ENCODE peak calls at places on chromosomes 5 and 9, in eight cellular contexts. One of them, this sample, is unnamed.

GRCh38 chr5:63401434-63402046 is 560.7 kb downstream of the HTR1A start:
- DNase-seq in psoas muscle: peak; percentile 20
- DNase-seq in PC-3: peak; percentile 75
- DNase-seq in lung: peak; percentile 54
- DNase-seq in lower leg skin: no peak
- DNase-seq in ovary: peak; percentile 21
- DNase-seq in fibroblast of mammary gland: peak; percentile 46
- DNase-seq in CD8-positive, alpha-beta T cell: no peak
- DNase-seq in this sample: peak; percentile 0

GRCh38 chr5:132266031-132266835 is 8.7 kb downstream of the PDLIM4 start:
- DNase-seq in psoas muscle: no peak
- DNase-seq in PC-3: peak; percentile 38
- DNase-seq in lung: peak; percentile 25
- DNase-seq in lower leg skin: peak; percentile 84
- DNase-seq in ovary: no peak
- DNase-seq in fibroblast of mammary gland: no peak
- DNase-seq in CD8-positive, alpha-beta T cell: no peak
- DNase-seq in this sample: no peak

GRCh38 chr9:135502873-135503321 is 2.4 kb downstream of the MRPS2 start:
- DNase-seq in psoas muscle: no peak
- DNase-seq in PC-3: no peak
- DNase-seq in lung: no peak
- DNase-seq in lower leg skin: no peak
- DNase-seq in ovary: no peak
- DNase-seq in fibroblast of mammary gland: no peak
- DNase-seq in CD8-positive, alpha-beta T cell: no peak
- DNase-seq in this sample: no peak

GRCh38 chr5:67400752-67401151 is 204.2 kb upstream of the CD180 start:
- DNase-seq in psoas muscle: no peak
- DNase-seq in PC-3: no peak
- DNase-seq in lung: no peak
- DNase-seq in lower leg skin: no peak
- DNase-seq in ovary: no peak
- DNase-seq in fibroblast of mammary gland: peak; percentile 19
- DNase-seq in CD8-positive, alpha-beta T cell: no peak
- DNase-seq in this sample: peak; percentile 61

GRCh38 chr5:16759147-16759800 is 142.5 kb upstream of the RETREG1 start:
- DNase-seq in psoas muscle: no peak
- DNase-seq in PC-3: no peak
- DNase-seq in lung: no peak
- DNase-seq in lower leg skin: no peak
- DNase-seq in ovary: no peak
- DNase-seq in fibroblast of mammary gland: no peak
- DNase-seq in CD8-positive, alpha-beta T cell: no peak
- DNase-seq in this sample: no peak

GRCh38 chr9:116572095-116572748 is 114.9 kb upstream of the TRIM32 start:
- DNase-seq in psoas muscle: peak; percentile 90
- DNase-seq in PC-3: peak; percentile 59
- DNase-seq in lung: peak; percentile 88
- DNase-seq in lower leg skin: peak; percentile 95
- DNase-seq in ovary: peak; percentile 94
- DNase-seq in fibroblast of mammary gland: peak; percentile 89
- DNase-seq in CD8-positive, alpha-beta T cell: no peak
- DNase-seq in this sample: peak; percentile 91

GRCh38 chr9:20760246-20760901 is 76.3 kb downstream of the FOCAD start:
- DNase-seq in psoas muscle: no peak
- DNase-seq in PC-3: no peak
- DNase-seq in lung: no peak
- DNase-seq in lower leg skin: no peak
- DNase-seq in ovary: no peak
- DNase-seq in fibroblast of mammary gland: no peak
- DNase-seq in CD8-positive, alpha-beta T cell: no peak
- DNase-seq in this sample: no peak

GRCh38 chr9:76866689-76867088 is 39.2 kb downstream of the PRUNE2 start:
- DNase-seq in psoas muscle: no peak
- DNase-seq in PC-3: peak; percentile 91
- DNase-seq in lung: no peak
- DNase-seq in lower leg skin: no peak
- DNase-seq in ovary: no peak
- DNase-seq in fibroblast of mammary gland: peak; percentile 96
- DNase-seq in CD8-positive, alpha-beta T cell: no peak
- DNase-seq in this sample: peak; percentile 95

GRCh38 chr9:133948571-133949485 is 43.3 kb downstream of the VAV2 start:
- DNase-seq in psoas muscle: peak; percentile 11
- DNase-seq in PC-3: no peak
- DNase-seq in lung: no peak
- DNase-seq in lower leg skin: no peak
- DNase-seq in ovary: no peak
- DNase-seq in fibroblast of mammary gland: no peak
- DNase-seq in CD8-positive, alpha-beta T cell: no peak
- DNase-seq in this sample: no peak

GRCh38 chr5:39473156-39473779 is 48.5 kb upstream of the DAB2 start:
- DNase-seq in psoas muscle: no peak
- DNase-seq in PC-3: no peak
- DNase-seq in lung: no peak
- DNase-seq in lower leg skin: no peak
- DNase-seq in ovary: no peak
- DNase-seq in fibroblast of mammary gland: peak; percentile 89
- DNase-seq in CD8-positive, alpha-beta T cell: no peak
- DNase-seq in this sample: no peak

GRCh38 chr9:130846487-130847305 is 11.6 kb downstream of the ABL1 start:
- DNase-seq in psoas muscle: peak; percentile 61
- DNase-seq in PC-3: peak; percentile 67
- DNase-seq in lung: no peak
- DNase-seq in lower leg skin: no peak
- DNase-seq in ovary: peak; percentile 67
- DNase-seq in fibroblast of mammary gland: peak; percentile 79
- DNase-seq in CD8-positive, alpha-beta T cell: no peak
- DNase-seq in this sample: peak; percentile 78

GRCh38 chr9:134947265-134947955 is 29.7 kb upstream of the FCN1 start:
- DNase-seq in psoas muscle: no peak
- DNase-seq in PC-3: no peak
- DNase-seq in lung: no peak
- DNase-seq in lower leg skin: no peak
- DNase-seq in ovary: peak; percentile 54
- DNase-seq in fibroblast of mammary gland: no peak
- DNase-seq in CD8-positive, alpha-beta T cell: no peak
- DNase-seq in this sample: no peak

GRCh38 chr5:91121347-91121993 is 261.6 kb downstream of the ARRDC3 start:
- DNase-seq in psoas muscle: no peak
- DNase-seq in PC-3: no peak
- DNase-seq in lung: no peak
- DNase-seq in lower leg skin: no peak
- DNase-seq in ovary: no peak
- DNase-seq in fibroblast of mammary gland: no peak
- DNase-seq in CD8-positive, alpha-beta T cell: no peak
- DNase-seq in this sample: no peak

GRCh38 chr5:59007460-59008063 is 424.7 kb downstream of the RAB3C start:
- DNase-seq in psoas muscle: no peak
- DNase-seq in PC-3: peak; percentile 55
- DNase-seq in lung: no peak
- DNase-seq in lower leg skin: no peak
- DNase-seq in ovary: no peak
- DNase-seq in fibroblast of mammary gland: peak; percentile 60
- DNase-seq in CD8-positive, alpha-beta T cell: no peak
- DNase-seq in this sample: no peak

GRCh38 chr9:70563437-70564204 is 149.2 kb upstream of the KLF9 start:
- DNase-seq in psoas muscle: no peak
- DNase-seq in PC-3: no peak
- DNase-seq in lung: no peak
- DNase-seq in lower leg skin: no peak
- DNase-seq in ovary: no peak
- DNase-seq in fibroblast of mammary gland: peak; percentile 82
- DNase-seq in CD8-positive, alpha-beta T cell: peak; percentile 24
- DNase-seq in this sample: peak; percentile 77

GRCh38 chr9:129834489-129835127 is 467 bp downstream of the C9orf78 start:
- DNase-seq in psoas muscle: no peak
- DNase-seq in PC-3: peak; percentile 6
- DNase-seq in lung: no peak
- DNase-seq in lower leg skin: no peak
- DNase-seq in ovary: no peak
- DNase-seq in fibroblast of mammary gland: no peak
- DNase-seq in CD8-positive, alpha-beta T cell: no peak
- DNase-seq in this sample: peak; percentile 15

GRCh38 chr9:96450613-96451544 is 910 bp downstream of the HABP4 start:
- DNase-seq in psoas muscle: peak; percentile 19
- DNase-seq in PC-3: peak; percentile 48
- DNase-seq in lung: no peak
- DNase-seq in lower leg skin: peak; percentile 87
- DNase-seq in ovary: peak; percentile 18
- DNase-seq in fibroblast of mammary gland: peak; percentile 35
- DNase-seq in CD8-positive, alpha-beta T cell: peak; percentile 20
- DNase-seq in this sample: no peak

GRCh38 chr5:65364907-65365306 is 116.8 kb downstream of the ADAMTS6 start:
- DNase-seq in psoas muscle: no peak
- DNase-seq in PC-3: peak; percentile 4
- DNase-seq in lung: no peak
- DNase-seq in lower leg skin: no peak
- DNase-seq in ovary: no peak
- DNase-seq in fibroblast of mammary gland: peak; percentile 43
- DNase-seq in CD8-positive, alpha-beta T cell: no peak
- DNase-seq in this sample: no peak

GRCh38 chr5:57434227-57434640 is 48.4 kb downstream of the ACTBL2 start:
- DNase-seq in psoas muscle: no peak
- DNase-seq in PC-3: peak; percentile 63
- DNase-seq in lung: no peak
- DNase-seq in lower leg skin: no peak
- DNase-seq in ovary: no peak
- DNase-seq in fibroblast of mammary gland: peak; percentile 62
- DNase-seq in CD8-positive, alpha-beta T cell: no peak
- DNase-seq in this sample: peak; percentile 36

GRCh38 chr5:6405591-6405990 is 27.2 kb upstream of the MED10 start:
- DNase-seq in psoas muscle: no peak
- DNase-seq in PC-3: no peak
- DNase-seq in lung: no peak
- DNase-seq in lower leg skin: peak; percentile 76
- DNase-seq in ovary: no peak
- DNase-seq in fibroblast of mammary gland: no peak
- DNase-seq in CD8-positive, alpha-beta T cell: no peak
- DNase-seq in this sample: no peak

GRCh38 chr5:104179057-104179456 is 616.5 kb upstream of the NUDT12 start:
- DNase-seq in psoas muscle: no peak
- DNase-seq in PC-3: peak; percentile 91
- DNase-seq in lung: no peak
- DNase-seq in lower leg skin: no peak
- DNase-seq in ovary: no peak
- DNase-seq in fibroblast of mammary gland: peak; percentile 58
- DNase-seq in CD8-positive, alpha-beta T cell: no peak
- DNase-seq in this sample: peak; percentile 33
- TF ChIP-seq CTCF in psoas muscle: peak; percentile 35
- TF ChIP-seq CTCF in PC-3: peak; percentile 86
- TF ChIP-seq CTCF in lung: peak; percentile 26
- TF ChIP-seq CTCF in lower leg skin: no peak
- TF ChIP-seq CTCF in ovary: no peak
- TF ChIP-seq CTCF in fibroblast of mammary gland: peak; percentile 48
- TF ChIP-seq CTCF in CD8-positive, alpha-beta T cell: no peak
- TF ChIP-seq CTCF in this sample: peak; percentile 38

DNA sequence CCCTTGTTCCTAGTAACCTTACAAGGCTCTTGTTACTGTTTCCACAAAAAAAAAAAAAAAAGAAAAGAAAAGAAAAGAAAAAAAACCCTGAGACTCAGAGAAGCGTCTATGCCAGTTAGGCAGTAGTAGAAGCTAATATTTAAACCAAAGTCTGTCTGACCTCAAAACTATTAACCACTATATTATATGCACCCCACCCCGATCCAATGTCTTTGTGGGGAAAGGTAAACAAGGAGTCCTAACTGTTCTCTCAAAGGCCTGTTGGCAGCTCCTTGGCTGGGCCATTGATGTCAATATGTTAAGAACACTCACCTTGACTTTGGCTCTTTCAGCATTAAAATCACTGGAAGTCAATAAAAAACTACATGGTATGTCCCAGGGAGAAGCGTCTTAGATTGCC is 308.4 kb upstream of the RPS23 start:
- DNase-seq in psoas muscle: no peak
- DNase-seq in PC-3: no peak
- DNase-seq in lung: no peak
- DNase-seq in lower leg skin: no peak
- DNase-seq in ovary: no peak
- DNase-seq in fibroblast of mammary gland: no peak
- DNase-seq in CD8-positive, alpha-beta T cell: no peak
- DNase-seq in this sample: no peak
- H3K4me3 ChIP-seq in psoas muscle: no peak overlapping the region
- H3K4me3 ChIP-seq in PC-3: no peak overlapping the region
- H3K4me3 ChIP-seq in lung: no peak overlapping the region
- H3K4me3 ChIP-seq in lower leg skin: no peak overlapping the region
- H3K4me3 ChIP-seq in ovary: no peak overlapping the region
- H3K4me3 ChIP-seq in fibroblast of mammary gland: no peak overlapping the region
- H3K4me3 ChIP-seq in CD8-positive, alpha-beta T cell: no peak overlapping the region
- H3K4me3 ChIP-seq in this sample: no peak overlapping the region

DNA sequence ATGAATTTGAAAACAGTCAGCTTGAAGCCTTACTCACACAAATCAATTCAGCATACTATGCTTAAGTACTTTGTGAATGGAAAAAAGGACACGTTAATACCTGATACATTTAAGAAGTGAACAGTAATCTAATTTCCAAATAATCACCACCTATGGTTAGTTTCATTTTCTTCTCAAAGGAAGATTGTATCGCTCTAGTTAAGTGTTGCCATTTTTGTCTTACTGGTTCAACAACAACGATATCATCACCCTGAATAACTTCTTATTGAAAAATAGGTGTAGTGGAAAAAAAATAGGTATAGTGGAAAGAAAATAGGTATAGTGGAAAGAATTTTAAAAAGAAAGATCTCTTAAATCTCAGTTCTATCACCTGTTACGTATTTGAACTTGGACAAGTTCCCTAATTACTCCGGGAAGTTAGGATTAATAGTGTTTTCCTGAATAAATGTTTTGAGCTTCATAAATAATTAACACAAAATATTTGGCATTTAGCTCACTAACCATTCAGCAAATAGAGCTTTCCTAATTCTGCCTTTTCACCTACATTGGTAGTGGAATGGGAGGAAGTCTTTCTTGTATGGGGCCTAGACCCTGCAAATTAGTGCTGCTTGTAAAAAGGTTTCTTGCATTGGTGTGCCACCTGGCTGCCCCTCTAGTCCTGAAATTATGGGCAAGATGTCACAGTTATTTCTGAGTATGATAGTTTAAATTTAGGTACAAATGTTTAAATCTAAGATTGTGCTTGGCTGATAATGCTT is 502.6 kb upstream of the NMUR2 start:
- DNase-seq in psoas muscle: no peak
- DNase-seq in PC-3: no peak
- DNase-seq in lung: no peak
- DNase-seq in lower leg skin: no peak
- DNase-seq in ovary: no peak
- DNase-seq in fibroblast of mammary gland: no peak
- DNase-seq in CD8-positive, alpha-beta T cell: no peak
- DNase-seq in this sample: no peak
- TF ChIP-seq CTCF in psoas muscle: no peak
- TF ChIP-seq CTCF in PC-3: no peak
- TF ChIP-seq CTCF in lung: no peak
- TF ChIP-seq CTCF in lower leg skin: no peak
- TF ChIP-seq CTCF in ovary: no peak
- TF ChIP-seq CTCF in fibroblast of mammary gland: no peak
- TF ChIP-seq CTCF in CD8-positive, alpha-beta T cell: no peak
- TF ChIP-seq CTCF in this sample: no peak

DNA sequence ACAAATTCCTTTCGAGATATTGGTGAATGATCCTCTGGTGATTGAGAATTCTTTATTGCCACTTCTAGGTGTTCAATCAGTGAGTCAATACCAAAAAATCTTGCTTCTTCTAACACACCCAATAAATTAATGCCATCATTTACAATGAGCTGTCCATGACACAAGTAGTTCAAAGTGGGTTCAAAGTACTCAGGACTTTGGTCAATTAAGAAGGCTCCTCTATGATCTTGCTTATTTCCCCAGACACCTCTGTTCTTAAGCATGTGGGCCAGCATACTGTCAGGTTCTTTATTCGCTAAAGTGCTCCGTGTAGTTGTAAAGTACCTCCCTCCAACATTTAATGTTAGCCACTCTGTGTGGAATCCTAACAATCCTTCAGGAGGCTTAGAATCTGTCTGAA is 127.1 kb downstream of the WDR70 start:
- DNase-seq in psoas muscle: no peak
- DNase-seq in PC-3: no peak
- DNase-seq in lung: no peak
- DNase-seq in lower leg skin: no peak
- DNase-seq in ovary: no peak
- DNase-seq in fibroblast of mammary gland: no peak
- DNase-seq in CD8-positive, alpha-beta T cell: no peak
- DNase-seq in this sample: no peak
- H3K4me3 ChIP-seq in psoas muscle: no peak overlapping the region
- H3K4me3 ChIP-seq in PC-3: no peak overlapping the region
- H3K4me3 ChIP-seq in lung: no peak overlapping the region
- H3K4me3 ChIP-seq in lower leg skin: no peak overlapping the region
- H3K4me3 ChIP-seq in ovary: no peak overlapping the region
- H3K4me3 ChIP-seq in fibroblast of mammary gland: no peak overlapping the region
- H3K4me3 ChIP-seq in CD8-positive, alpha-beta T cell: no peak overlapping the region
- H3K4me3 ChIP-seq in this sample: no peak overlapping the region